ENCODE peak calls at places on chromosomes 11 and 22, in four cellular contexts. B, C, T and V are unnamed samples.

GRCh38 chr11:70176940-70177689 is 26.0 kb upstream of the FADD start:
- DNase-seq in B (peak), C (peak), T (no peak), V (no peak)

GRCh38 chr11:112408551-112408950 is 147.9 kb upstream of the PLET1 start:
- DNase-seq in C (no peak), B (no peak), T (no peak), V (no peak)

GRCh38 chr11:8785457-8785856 is 102.9 kb downstream of the RPL27A start:
- DNase-seq in C (no peak), B (no peak), T (no peak), V (no peak)

GRCh38 chr11:120563698-120564572 is 52.4 kb downstream of the GRIK4 start:
- DNase-seq in T (peak), B (no peak), C (no peak), V (no peak)

GRCh38 chr22:35996596-35996995 is 32.0 kb downstream of the RBFOX2 start:
- DNase-seq in B (no peak), T (no peak), C (no peak), V (no peak)

GRCh38 chr22:31800065-31800464 is 46.2 kb downstream of the DEPDC5 start:
- DNase-seq in C (no peak), B (peak), T (no peak), V (no peak)

GRCh38 chr11:68749501-68750196 is 1.7 kb downstream of the TESMIN start:
- DNase-seq in B (peak), T (no peak), C (no peak), V (no peak)

GRCh38 chr22:26318975-26319374 is 110.1 kb upstream of the ASPHD2 start:
- DNase-seq in T (no peak), C (no peak), B (no peak), V (no peak)

GRCh38 chr11:62012451-62013265 is 45.2 kb upstream of the FTH1 start:
- DNase-seq in C (no peak), T (no peak), B (peak), V (no peak)

GRCh38 chr11:44658451-44658850 is 68.3 kb upstream of the TSPAN18 start:
- DNase-seq in T (no peak), C (no peak), B (peak), V (no peak)